ENCODE peak calls at places on chromosomes 12 and 14, in six cellular contexts. One of them, this sample, is unnamed.

GRCh38 chr12:44874981-44875416 is 1.1 kb downstream of the NELL2 start:
- DNase-seq in IMR-90: no peak
- DNase-seq in H1: peak
- DNase-seq in trophoblast cell: no peak
- DNase-seq in neuronal stem cell: peak
- DNase-seq in mesenchymal stem cell: no peak
- DNase-seq in this sample: peak

GRCh38 chr12:112023759-112024396 is 10.7 kb downstream of the ERP29 start:
- DNase-seq in IMR-90: no peak
- DNase-seq in H1: no peak
- DNase-seq in trophoblast cell: no peak
- DNase-seq in neuronal stem cell: no peak
- DNase-seq in mesenchymal stem cell: no peak
- DNase-seq in this sample: no peak

GRCh38 chr12:6542209-6543009 is 8.1 kb downstream of the GAPDH start:
- DNase-seq in IMR-90: no peak
- DNase-seq in H1: no peak
- DNase-seq in trophoblast cell: no peak
- DNase-seq in neuronal stem cell: no peak
- DNase-seq in mesenchymal stem cell: no peak
- DNase-seq in this sample: peak

GRCh38 chr12:2640709-2641108 is 154.1 kb upstream of the FKBP4 start:
- DNase-seq in IMR-90: peak
- DNase-seq in H1: no peak
- DNase-seq in trophoblast cell: peak
- DNase-seq in neuronal stem cell: no peak
- DNase-seq in mesenchymal stem cell: peak
- DNase-seq in this sample: peak

GRCh38 chr12:44379827-44380226 is 496.3 kb downstream of the NELL2 start:
- DNase-seq in IMR-90: no peak
- DNase-seq in H1: no peak
- DNase-seq in trophoblast cell: no peak
- DNase-seq in neuronal stem cell: peak
- DNase-seq in mesenchymal stem cell: no peak
- DNase-seq in this sample: peak

GRCh38 chr12:77163068-77163810 is 97.9 kb upstream of the E2F7 start:
- DNase-seq in IMR-90: no peak
- DNase-seq in H1: no peak
- DNase-seq in trophoblast cell: no peak
- DNase-seq in neuronal stem cell: no peak
- DNase-seq in mesenchymal stem cell: no peak
- DNase-seq in this sample: no peak

GRCh38 chr12:82426586-82426985 is 68.3 kb downstream of the METTL25 start:
- DNase-seq in IMR-90: no peak
- DNase-seq in H1: no peak
- DNase-seq in trophoblast cell: no peak
- DNase-seq in neuronal stem cell: no peak
- DNase-seq in mesenchymal stem cell: no peak
- DNase-seq in this sample: peak

GRCh38 chr12:94262228-94263010 is 114.0 kb downstream of the PLXNC1 start:
- DNase-seq in IMR-90: peak
- DNase-seq in H1: no peak
- DNase-seq in trophoblast cell: peak
- DNase-seq in neuronal stem cell: no peak
- DNase-seq in mesenchymal stem cell: peak
- DNase-seq in this sample: no peak

GRCh38 chr12:95173392-95174251 is 43.6 kb downstream of the FGD6 start:
- DNase-seq in IMR-90: peak
- DNase-seq in H1: no peak
- DNase-seq in trophoblast cell: no peak
- DNase-seq in neuronal stem cell: no peak
- DNase-seq in mesenchymal stem cell: peak
- DNase-seq in this sample: peak

GRCh38 chr14:105367116-105368031 is 31.0 kb upstream of the TEX22 start:
- DNase-seq in IMR-90: no peak
- DNase-seq in H1: no peak
- DNase-seq in trophoblast cell: no peak
- DNase-seq in neuronal stem cell: no peak
- DNase-seq in mesenchymal stem cell: no peak
- DNase-seq in this sample: no peak

GRCh38 chr14:65461730-65462129 is 49.2 kb downstream of the FUT8 start:
- DNase-seq in IMR-90: no peak
- DNase-seq in H1: no peak
- DNase-seq in trophoblast cell: no peak
- DNase-seq in neuronal stem cell: no peak
- DNase-seq in mesenchymal stem cell: no peak
- DNase-seq in this sample: no peak

GRCh38 chr12:40104461-40105264 is 1.2 kb downstream of the SLC2A13 start:
- DNase-seq in IMR-90: peak
- DNase-seq in H1: no peak
- DNase-seq in trophoblast cell: no peak
- DNase-seq in neuronal stem cell: no peak
- DNase-seq in mesenchymal stem cell: peak
- DNase-seq in this sample: peak

GRCh38 chr12:70609203-70609602 is 28.0 kb downstream of the PTPRB start:
- DNase-seq in IMR-90: no peak
- DNase-seq in H1: no peak
- DNase-seq in trophoblast cell: no peak
- DNase-seq in neuronal stem cell: no peak
- DNase-seq in mesenchymal stem cell: no peak
- DNase-seq in this sample: peak

GRCh38 chr14:101903111-101903561 is 61.2 kb upstream of the DYNC1H1 start:
- DNase-seq in IMR-90: no peak
- DNase-seq in H1: no peak
- DNase-seq in trophoblast cell: no peak
- DNase-seq in neuronal stem cell: no peak
- DNase-seq in mesenchymal stem cell: no peak
- DNase-seq in this sample: no peak

GRCh38 chr12:117028254-117028653 is 71.0 kb downstream of the TESC start:
- DNase-seq in IMR-90: no peak
- DNase-seq in H1: no peak
- DNase-seq in trophoblast cell: no peak
- DNase-seq in neuronal stem cell: no peak
- DNase-seq in mesenchymal stem cell: no peak
- DNase-seq in this sample: no peak

GRCh38 chr14:64266206-64266605 is 28.0 kb downstream of the ESR2 start:
- DNase-seq in IMR-90: peak
- DNase-seq in H1: no peak
- DNase-seq in trophoblast cell: no peak
- DNase-seq in neuronal stem cell: no peak
- DNase-seq in mesenchymal stem cell: peak
- DNase-seq in this sample: no peak

GRCh38 chr12:6942331-6942665 is 1.3 kb upstream of the RNU7-1 start:
- DNase-seq in IMR-90: no peak
- DNase-seq in H1: no peak
- DNase-seq in trophoblast cell: no peak
- DNase-seq in neuronal stem cell: no peak
- DNase-seq in mesenchymal stem cell: no peak
- DNase-seq in this sample: no peak

GRCh38 chr12:108090107-108090899 is 38.8 kb upstream of the WSCD2 start:
- DNase-seq in IMR-90: no peak
- DNase-seq in H1: no peak
- DNase-seq in trophoblast cell: no peak
- DNase-seq in neuronal stem cell: no peak
- DNase-seq in mesenchymal stem cell: no peak
- DNase-seq in this sample: no peak

GRCh38 chr14:100608586-100609330 is 21.5 kb upstream of the BEGAIN start:
- DNase-seq in IMR-90: no peak
- DNase-seq in H1: no peak
- DNase-seq in trophoblast cell: no peak
- DNase-seq in neuronal stem cell: no peak
- DNase-seq in mesenchymal stem cell: no peak
- DNase-seq in this sample: no peak

GRCh38 chr12:51926718-51927117 is 19.4 kb downstream of the ACVRL1 start:
- DNase-seq in IMR-90: peak
- DNase-seq in H1: no peak
- DNase-seq in trophoblast cell: peak
- DNase-seq in neuronal stem cell: no peak
- DNase-seq in mesenchymal stem cell: peak
- DNase-seq in this sample: peak

GRCh38 chr12:94149781-94150482 is 1.6 kb downstream of the PLXNC1 start:
- DNase-seq in IMR-90: no peak
- DNase-seq in H1: peak
- DNase-seq in trophoblast cell: no peak
- DNase-seq in neuronal stem cell: peak
- DNase-seq in mesenchymal stem cell: peak
- DNase-seq in this sample: peak

GRCh38 chr12:67650127-67650495 is 1.6 kb downstream of the DYRK2 start:
- DNase-seq in IMR-90: no peak
- DNase-seq in H1: no peak
- DNase-seq in trophoblast cell: no peak
- DNase-seq in neuronal stem cell: no peak
- DNase-seq in mesenchymal stem cell: peak
- DNase-seq in this sample: no peak

GRCh38 chr12:93502802-93503623 is 35.7 kb downstream of the MRPL42 start:
- DNase-seq in IMR-90: peak
- DNase-seq in H1: peak
- DNase-seq in trophoblast cell: peak
- DNase-seq in neuronal stem cell: peak
- DNase-seq in mesenchymal stem cell: peak
- DNase-seq in this sample: peak

GRCh38 chr14:94764573-94764972 is 5.3 kb downstream of the GSC start:
- DNase-seq in IMR-90: no peak
- DNase-seq in H1: no peak
- DNase-seq in trophoblast cell: no peak
- DNase-seq in neuronal stem cell: no peak
- DNase-seq in mesenchymal stem cell: no peak
- DNase-seq in this sample: peak

GRCh38 chr14:71574976-71575375 is 357.3 kb upstream of the RGS6 start:
- DNase-seq in IMR-90: peak
- DNase-seq in H1: no peak
- DNase-seq in trophoblast cell: peak
- DNase-seq in neuronal stem cell: no peak
- DNase-seq in mesenchymal stem cell: peak
- DNase-seq in this sample: peak

GRCh38 chr14:58667900-58668299 is 30.1 kb downstream of the DACT1 start:
- DNase-seq in IMR-90: no peak
- DNase-seq in H1: no peak
- DNase-seq in trophoblast cell: no peak
- DNase-seq in neuronal stem cell: no peak
- DNase-seq in mesenchymal stem cell: no peak
- DNase-seq in this sample: no peak

GRCh38 chr12:93079976-93080375 is 150.9 kb upstream of the EEA1 start:
- DNase-seq in IMR-90: no peak
- DNase-seq in H1: no peak
- DNase-seq in trophoblast cell: no peak
- DNase-seq in neuronal stem cell: no peak
- DNase-seq in mesenchymal stem cell: no peak
- DNase-seq in this sample: no peak

GRCh38 chr14:70882771-70883492 is 24.3 kb upstream of the PCNX1 start:
- DNase-seq in IMR-90: peak
- DNase-seq in H1: no peak
- DNase-seq in trophoblast cell: no peak
- DNase-seq in neuronal stem cell: no peak
- DNase-seq in mesenchymal stem cell: peak
- DNase-seq in this sample: no peak

GRCh38 chr12:14896477-14897184 is 11.0 kb upstream of the MGP start:
- DNase-seq in IMR-90: peak
- DNase-seq in H1: no peak
- DNase-seq in trophoblast cell: peak
- DNase-seq in neuronal stem cell: no peak
- DNase-seq in mesenchymal stem cell: peak
- DNase-seq in this sample: no peak

GRCh38 chr12:6693832-6694355 is 4.7 kb upstream of the ZNF384 start:
- DNase-seq in IMR-90: no peak
- DNase-seq in H1: no peak
- DNase-seq in trophoblast cell: no peak
- DNase-seq in neuronal stem cell: no peak
- DNase-seq in mesenchymal stem cell: no peak
- DNase-seq in this sample: no peak

GRCh38 chr14:58298477-58298879 is at the start of gene ARID4A:
- DNase-seq in IMR-90: no peak
- DNase-seq in H1: peak
- DNase-seq in trophoblast cell: peak
- DNase-seq in neuronal stem cell: no peak
- DNase-seq in mesenchymal stem cell: no peak
- DNase-seq in this sample: no peak

GRCh38 chr14:103545219-103545914 is 16.4 kb downstream of the TRMT61A start:
- DNase-seq in IMR-90: no peak
- DNase-seq in H1: no peak
- DNase-seq in trophoblast cell: no peak
- DNase-seq in neuronal stem cell: no peak
- DNase-seq in mesenchymal stem cell: no peak
- DNase-seq in this sample: no peak

GRCh38 chr12:82682326-82682725 is 4.4 kb upstream of the TMTC2 start:
- DNase-seq in IMR-90: no peak
- DNase-seq in H1: no peak
- DNase-seq in trophoblast cell: no peak
- DNase-seq in neuronal stem cell: no peak
- DNase-seq in mesenchymal stem cell: no peak
- DNase-seq in this sample: no peak

GRCh38 chr12:14952295-14952995 is 9.0 kb downstream of the ARHGDIB start:
- DNase-seq in IMR-90: peak
- DNase-seq in H1: no peak
- DNase-seq in trophoblast cell: peak
- DNase-seq in neuronal stem cell: no peak
- DNase-seq in mesenchymal stem cell: peak
- DNase-seq in this sample: peak

GRCh38 chr14:103532216-103533136 is 3.5 kb downstream of the TRMT61A start:
- DNase-seq in IMR-90: no peak
- DNase-seq in H1: no peak
- DNase-seq in trophoblast cell: no peak
- DNase-seq in neuronal stem cell: no peak
- DNase-seq in mesenchymal stem cell: no peak
- DNase-seq in this sample: no peak

GRCh38 chr12:30391766-30392366 is 303.8 kb downstream of the IPO8 start:
- DNase-seq in IMR-90: no peak
- DNase-seq in H1: no peak
- DNase-seq in trophoblast cell: no peak
- DNase-seq in neuronal stem cell: no peak
- DNase-seq in mesenchymal stem cell: no peak
- DNase-seq in this sample: peak
- H3K4ac ChIP-seq in IMR-90: no peak
- H3K4ac ChIP-seq in H1: no peak
- H3K4ac ChIP-seq in trophoblast cell: no peak
- H3K4ac ChIP-seq in neuronal stem cell: no peak
- H3K4ac ChIP-seq in mesenchymal stem cell: no peak
- H3K4ac ChIP-seq in this sample: no peak

GRCh38 chr14:69767369-69767999 is 542 bp downstream of the SRSF5 start:
- DNase-seq in IMR-90: peak
- DNase-seq in H1: peak
- DNase-seq in trophoblast cell: peak
- DNase-seq in neuronal stem cell: peak
- DNase-seq in mesenchymal stem cell: peak
- DNase-seq in this sample: peak
- H2BK5ac ChIP-seq in IMR-90: peak
- H2BK5ac ChIP-seq in H1: peak
- H2BK5ac ChIP-seq in trophoblast cell: peak
- H2BK5ac ChIP-seq in neuronal stem cell: peak
- H2BK5ac ChIP-seq in mesenchymal stem cell: peak
- H2BK5ac ChIP-seq in this sample: peak

GRCh38 chr14:89721330-89721729 is 233.2 kb downstream of the EFCAB11 start:
- DNase-seq in IMR-90: no peak
- DNase-seq in H1: no peak
- DNase-seq in trophoblast cell: no peak
- DNase-seq in neuronal stem cell: no peak
- DNase-seq in mesenchymal stem cell: no peak
- DNase-seq in this sample: no peak
- H3K4me3 ChIP-seq in IMR-90: no peak
- H3K4me3 ChIP-seq in H1: no peak
- H3K4me3 ChIP-seq in trophoblast cell: no peak
- H3K4me3 ChIP-seq in neuronal stem cell: no peak
- H3K4me3 ChIP-seq in mesenchymal stem cell: no peak
- H3K4me3 ChIP-seq in this sample: no peak

GRCh38 chr12:19432309-19433170 is 6.8 kb upstream of the AEBP2 start:
- DNase-seq in IMR-90: no peak
- DNase-seq in H1: no peak
- DNase-seq in trophoblast cell: no peak
- DNase-seq in neuronal stem cell: no peak
- DNase-seq in mesenchymal stem cell: no peak
- DNase-seq in this sample: no peak
- H3K4ac ChIP-seq in IMR-90: peak
- H3K4ac ChIP-seq in H1: peak
- H3K4ac ChIP-seq in trophoblast cell: peak
- H3K4ac ChIP-seq in neuronal stem cell: no peak
- H3K4ac ChIP-seq in mesenchymal stem cell: peak
- H3K4ac ChIP-seq in this sample: peak

This sample was measured in mesendoderm.